ENCODE peak calls at places on chromosomes 7 and 10, in nine cellular contexts. P is sigmoid colon, E is K562, K is suprapubic skin, G is transverse colon, C is GM12878, F is spleen, J is A549, Y is breast epithelium. D is an unnamed sample.

GRCh38 chr10:43114743-43115611 is 23.3 kb upstream of the CSGALNACT2 start:
- DNase-seq in P (no peak), E (no peak), K (peak; percentile 55), G (no peak), C (no peak), F (peak; percentile 68), J (no peak), Y (no peak), D (no peak)

GRCh38 chr7:105454921-105455320 is 66.2 kb upstream of the SRPK2 start:
- DNase-seq in P (no peak), E (peak; percentile 10), K (no peak), G (no peak), C (no peak), F (no peak), J (no peak), Y (no peak), D (no peak)

GRCh38 chr10:46292573-46293023 is 5.8 kb downstream of the ANTXRL start:
- DNase-seq in P (no peak), E (no peak), K (peak; percentile 32), G (peak; percentile 3), C (no peak), F (peak; percentile 69), J (no peak), Y (peak; percentile 30), D (no peak)

GRCh38 chr7:157670490-157671357 is 333.9 kb downstream of the DNAJB6 start:
- DNase-seq in P (peak; percentile 46), E (no peak), K (peak; percentile 32), G (peak; percentile 2), C (no peak), F (no peak), J (no peak), Y (peak; percentile 39), D (no peak)

GRCh38 chr7:155752756-155753445 is 59.4 kb downstream of the SHH start:
- DNase-seq in P (peak; percentile 36), E (no peak), K (no peak), G (peak; percentile 29), C (peak; percentile 61), F (no peak), J (no peak), Y (no peak), D (no peak)

GRCh38 chr7:1952781-1953180 is 280.0 kb downstream of the MAD1L1 start:
- DNase-seq in P (no peak), E (no peak), K (no peak), G (no peak), C (no peak), F (peak; percentile 72), J (no peak), Y (no peak), D (no peak)

GRCh38 chr7:12518920-12519681 is 51.4 kb upstream of the SCIN start:
- DNase-seq in P (no peak), E (peak; percentile 18), K (no peak), G (no peak), C (no peak), F (no peak), J (peak; percentile 20), Y (no peak), D (no peak)

GRCh38 chr10:22911889-22912762 is 15.7 kb upstream of the ARMC3 start:
- DNase-seq in P (no peak), E (no peak), K (no peak), G (peak; percentile 17), C (no peak), F (no peak), J (no peak), Y (no peak), D (no peak)

GRCh38 chr7:128945668-128946366 is 8.1 kb downstream of the IRF5 start:
- DNase-seq in P (no peak), E (no peak), K (no peak), G (no peak), C (no peak), F (no peak), J (no peak), Y (no peak), D (no peak)

GRCh38 chr7:115195208-115195607 is 273.3 kb downstream of the MDFIC start:
- DNase-seq in P (no peak), E (no peak), K (no peak), G (no peak), C (no peak), F (no peak), J (no peak), Y (no peak), D (no peak)

GRCh38 chr7:116953372-116953726 is at the start of gene ST7:
- DNase-seq in P (peak; percentile 83), E (peak; percentile 65), K (no peak), G (peak; percentile 64), C (no peak), F (peak; percentile 88), J (peak; percentile 38), Y (peak; percentile 65), D (peak; percentile 62)

GRCh38 chr10:17256026-17256425 is 28.0 kb downstream of the VIM start:
- DNase-seq in P (no peak), E (no peak), K (no peak), G (no peak), C (no peak), F (no peak), J (no peak), Y (no peak), D (no peak)

GRCh38 chr7:47588704-47589225 is 6.9 kb upstream of the TNS3 start:
- DNase-seq in P (no peak), E (no peak), K (no peak), G (peak; percentile 76), C (no peak), F (no peak), J (no peak), Y (no peak), D (no peak)

GRCh38 chr10:18615618-18616017 is 35.8 kb downstream of the NSUN6 start:
- DNase-seq in P (no peak), E (no peak), K (no peak), G (no peak), C (no peak), F (no peak), J (no peak), Y (no peak), D (no peak)

GRCh38 chr7:54933610-54934009 is 85.2 kb upstream of the EGFR start:
- DNase-seq in P (no peak), E (no peak), K (no peak), G (no peak), C (no peak), F (no peak), J (no peak), Y (no peak), D (no peak)
- TF ChIP-seq POLR2A in P (no peak), E (no peak), K (no peak), G (no peak), C (no peak), F (no peak), J (no peak), Y (no peak), D (no peak)

GRCh38 chr10:14478639-14479038 is 147.9 kb upstream of the FRMD4A start:
- DNase-seq in P (peak; percentile 77), E (peak; percentile 17), K (no peak), G (no peak), C (no peak), F (no peak), J (peak; percentile 28), Y (peak; percentile 57), D (no peak)
- TF ChIP-seq CTCF in P (peak; percentile 37), E (peak; percentile 68), K (peak; percentile 19), G (no peak), C (peak; percentile 56), F (no peak), J (peak; percentile 48), Y (no peak), D (no peak)

GRCh38 chr7:108456845-108457540 is 757 bp upstream of the NRCAM start:
- DNase-seq in P (no peak), E (no peak), K (no peak), G (no peak), C (no peak), F (no peak), J (no peak), Y (no peak), D (no peak)

GRCh38 chr7:108454317-108454673 is 1.9 kb downstream of the NRCAM start:
- DNase-seq in P (no peak), E (no peak), K (no peak), G (no peak), C (no peak), F (no peak), J (no peak), Y (no peak), D (no peak)

GRCh38 chr7:108454674-108455523 is 1.3 kb downstream of the NRCAM start:
- DNase-seq in P (no peak), E (no peak), K (no peak), G (no peak), C (no peak), F (peak; percentile 81), J (peak; percentile 61), Y (no peak), D (no peak)

GRCh38 chr7:108455524-108455832 is 758 bp downstream of the NRCAM start:
- DNase-seq in P (no peak), E (no peak), K (no peak), G (no peak), C (no peak), F (peak; percentile 73), J (no peak), Y (no peak), D (no peak)

GRCh38 chr7:108455833-108456677 is at the start of gene NRCAM:
- DNase-seq in P (no peak), E (peak; percentile 76), K (no peak), G (peak; percentile 15), C (no peak), F (peak; percentile 80), J (peak; percentile 92), Y (no peak), D (no peak)
- H3K4me3 ChIP-seq in P (peak within 1 kb of the TSS; percentile 38), E (peak within 1 kb of the TSS; percentile 21), K (peak within 1 kb of the TSS; percentile 63), G (peak within 1 kb of the TSS; percentile 34), C (peak within 1 kb of the TSS; percentile 47), F (peak within 1 kb of the TSS; percentile 55), J (peak within 1 kb of the TSS; percentile 76), Y (peak within 1 kb of the TSS; percentile 43), D (peak within 1 kb of the TSS; percentile 53)

GRCh38 chr10:102835007-102835482 is 2.2 kb downstream of the CYP17A1 start:
- DNase-seq in P (peak; percentile 89), E (peak; percentile 80), K (peak; percentile 79), G (peak; percentile 78), C (peak; percentile 20), F (peak; percentile 83), J (peak; percentile 84), Y (peak; percentile 60), D (peak; percentile 69)
- TF ChIP-seq POLR2A in P (no peak), E (no peak), K (no peak), G (no peak), C (no peak), F (no peak), J (no peak), Y (no peak), D (no peak)

D was measured in gastrocnemius medialis.